ENCODE peak calls at places on chromosomes 7 and 10, in ten cellular contexts. One of them, this sample, is unnamed.
A peak's percentile ranks its signal among the peaks of the same experiment; 100 is the strongest.

GRCh38 chr7:134669845-134670373 is 23.3 kb downstream of the BPGM start:
- DNase-seq in nephron progenitor cell: no peak
- DNase-seq in mucosa of gallbladder: peak; percentile 60
- DNase-seq in HuH-7: no peak
- DNase-seq in NCI-H2171: no peak
- DNase-seq in GM23248: peak; percentile 85
- DNase-seq in SK-N-SH: peak; percentile 67
- DNase-seq in heart right ventricle: no peak
- DNase-seq in MCF 10A: peak; percentile 97
- DNase-seq in stimulated activated CD4-positive, alpha-beta T cell treated with anti-CD3 and anti-CD28 coated beads, TNF-alpha, amount 100 ng/mL, for 24 hours: peak; percentile 65
- DNase-seq in this sample: peak; percentile 98

GRCh38 chr7:25557379-25557916 is 329.2 kb upstream of the NPVF start:
- DNase-seq in heart right ventricle: no peak
- DNase-seq in GM23248: no peak
- DNase-seq in MCF 10A: no peak
- DNase-seq in HuH-7: no peak
- DNase-seq in NCI-H2171: no peak
- DNase-seq in nephron progenitor cell: no peak
- DNase-seq in SK-N-SH: no peak
- DNase-seq in stimulated activated CD4-positive, alpha-beta T cell treated with anti-CD3 and anti-CD28 coated beads, TNF-alpha, amount 100 ng/mL, for 24 hours: no peak
- DNase-seq in mucosa of gallbladder: no peak
- DNase-seq in this sample: no peak

GRCh38 chr7:42893341-42894242 is 18.3 kb downstream of the C7orf25 start:
- DNase-seq in HuH-7: no peak
- DNase-seq in nephron progenitor cell: no peak
- DNase-seq in MCF 10A: no peak
- DNase-seq in SK-N-SH: no peak
- DNase-seq in NCI-H2171: no peak
- DNase-seq in GM23248: no peak
- DNase-seq in stimulated activated CD4-positive, alpha-beta T cell treated with anti-CD3 and anti-CD28 coated beads, TNF-alpha, amount 100 ng/mL, for 24 hours: no peak
- DNase-seq in heart right ventricle: no peak
- DNase-seq in mucosa of gallbladder: no peak
- DNase-seq in this sample: no peak

GRCh38 chr7:100166317-100166940 is 2.0 kb downstream of the GAL3ST4 start:
- DNase-seq in GM23248: no peak
- DNase-seq in MCF 10A: no peak
- DNase-seq in SK-N-SH: peak; percentile 21
- DNase-seq in HuH-7: no peak
- DNase-seq in nephron progenitor cell: no peak
- DNase-seq in heart right ventricle: no peak
- DNase-seq in mucosa of gallbladder: no peak
- DNase-seq in NCI-H2171: no peak
- DNase-seq in stimulated activated CD4-positive, alpha-beta T cell treated with anti-CD3 and anti-CD28 coated beads, TNF-alpha, amount 100 ng/mL, for 24 hours: no peak
- DNase-seq in this sample: no peak

GRCh38 chr7:64651203-64651602 is 14.7 kb upstream of the ZNF107 start:
- DNase-seq in mucosa of gallbladder: no peak
- DNase-seq in HuH-7: no peak
- DNase-seq in SK-N-SH: no peak
- DNase-seq in GM23248: no peak
- DNase-seq in MCF 10A: no peak
- DNase-seq in NCI-H2171: no peak
- DNase-seq in heart right ventricle: no peak
- DNase-seq in nephron progenitor cell: no peak
- DNase-seq in stimulated activated CD4-positive, alpha-beta T cell treated with anti-CD3 and anti-CD28 coated beads, TNF-alpha, amount 100 ng/mL, for 24 hours: no peak
- DNase-seq in this sample: peak; percentile 48

GRCh38 chr10:26870766-26871165 is 10.0 kb upstream of the ABI1 start:
- DNase-seq in mucosa of gallbladder: no peak
- DNase-seq in stimulated activated CD4-positive, alpha-beta T cell treated with anti-CD3 and anti-CD28 coated beads, TNF-alpha, amount 100 ng/mL, for 24 hours: no peak
- DNase-seq in heart right ventricle: no peak
- DNase-seq in GM23248: no peak
- DNase-seq in SK-N-SH: no peak
- DNase-seq in MCF 10A: no peak
- DNase-seq in HuH-7: no peak
- DNase-seq in NCI-H2171: no peak
- DNase-seq in nephron progenitor cell: no peak
- DNase-seq in this sample: no peak

GRCh38 chr10:126904807-126905686 is at the start of gene DOCK1:
- DNase-seq in MCF 10A: peak; percentile 74
- DNase-seq in stimulated activated CD4-positive, alpha-beta T cell treated with anti-CD3 and anti-CD28 coated beads, TNF-alpha, amount 100 ng/mL, for 24 hours: peak; percentile 16
- DNase-seq in HuH-7: peak; percentile 81
- DNase-seq in GM23248: peak; percentile 91
- DNase-seq in SK-N-SH: peak; percentile 93
- DNase-seq in NCI-H2171: peak; percentile 49
- DNase-seq in mucosa of gallbladder: peak; percentile 65
- DNase-seq in heart right ventricle: peak; percentile 75
- DNase-seq in nephron progenitor cell: peak; percentile 74
- DNase-seq in this sample: peak; percentile 70

GRCh38 chr10:133004991-133005390 is 62.6 kb upstream of the CFAP46 start:
- DNase-seq in MCF 10A: no peak
- DNase-seq in GM23248: no peak
- DNase-seq in mucosa of gallbladder: no peak
- DNase-seq in stimulated activated CD4-positive, alpha-beta T cell treated with anti-CD3 and anti-CD28 coated beads, TNF-alpha, amount 100 ng/mL, for 24 hours: no peak
- DNase-seq in SK-N-SH: no peak
- DNase-seq in NCI-H2171: no peak
- DNase-seq in HuH-7: no peak
- DNase-seq in nephron progenitor cell: no peak
- DNase-seq in heart right ventricle: no peak
- DNase-seq in this sample: no peak

GRCh38 chr7:82593780-82594179 is 150.2 kb upstream of the CACNA2D1 start:
- DNase-seq in stimulated activated CD4-positive, alpha-beta T cell treated with anti-CD3 and anti-CD28 coated beads, TNF-alpha, amount 100 ng/mL, for 24 hours: no peak
- DNase-seq in NCI-H2171: peak; percentile 82
- DNase-seq in SK-N-SH: no peak
- DNase-seq in heart right ventricle: no peak
- DNase-seq in GM23248: no peak
- DNase-seq in nephron progenitor cell: no peak
- DNase-seq in HuH-7: no peak
- DNase-seq in mucosa of gallbladder: no peak
- DNase-seq in MCF 10A: no peak
- DNase-seq in this sample: peak; percentile 79

GRCh38 chr7:159030490-159031134 is 114.1 kb downstream of the VIPR2 start:
- DNase-seq in stimulated activated CD4-positive, alpha-beta T cell treated with anti-CD3 and anti-CD28 coated beads, TNF-alpha, amount 100 ng/mL, for 24 hours: peak; percentile 12
- DNase-seq in heart right ventricle: peak; percentile 60
- DNase-seq in MCF 10A: peak; percentile 29
- DNase-seq in NCI-H2171: peak; percentile 32
- DNase-seq in GM23248: peak; percentile 7
- DNase-seq in SK-N-SH: peak; percentile 97
- DNase-seq in mucosa of gallbladder: peak; percentile 27
- DNase-seq in nephron progenitor cell: peak; percentile 80
- DNase-seq in HuH-7: peak; percentile 88
- DNase-seq in this sample: no peak

GRCh38 chr7:40987571-40987970 is 715.3 kb downstream of the INHBA start:
- DNase-seq in nephron progenitor cell: no peak
- DNase-seq in NCI-H2171: no peak
- DNase-seq in stimulated activated CD4-positive, alpha-beta T cell treated with anti-CD3 and anti-CD28 coated beads, TNF-alpha, amount 100 ng/mL, for 24 hours: no peak
- DNase-seq in GM23248: no peak
- DNase-seq in HuH-7: no peak
- DNase-seq in heart right ventricle: no peak
- DNase-seq in SK-N-SH: no peak
- DNase-seq in MCF 10A: no peak
- DNase-seq in mucosa of gallbladder: no peak
- DNase-seq in this sample: no peak

GRCh38 chr10:75238182-75239180 is 2.7 kb upstream of the COMTD1 start:
- DNase-seq in nephron progenitor cell: no peak
- DNase-seq in HuH-7: no peak
- DNase-seq in SK-N-SH: peak; percentile 66
- DNase-seq in heart right ventricle: no peak
- DNase-seq in NCI-H2171: no peak
- DNase-seq in MCF 10A: no peak
- DNase-seq in stimulated activated CD4-positive, alpha-beta T cell treated with anti-CD3 and anti-CD28 coated beads, TNF-alpha, amount 100 ng/mL, for 24 hours: no peak
- DNase-seq in mucosa of gallbladder: no peak
- DNase-seq in GM23248: no peak
- DNase-seq in this sample: no peak

GRCh38 chr10:130251766-130252165 is 115.6 kb downstream of the GLRX3 start:
- DNase-seq in GM23248: no peak
- DNase-seq in heart right ventricle: no peak
- DNase-seq in stimulated activated CD4-positive, alpha-beta T cell treated with anti-CD3 and anti-CD28 coated beads, TNF-alpha, amount 100 ng/mL, for 24 hours: no peak
- DNase-seq in mucosa of gallbladder: no peak
- DNase-seq in nephron progenitor cell: no peak
- DNase-seq in MCF 10A: no peak
- DNase-seq in NCI-H2171: no peak
- DNase-seq in HuH-7: no peak
- DNase-seq in SK-N-SH: no peak
- DNase-seq in this sample: no peak

GRCh38 chr10:76582536-76582935 is 1055.1 kb downstream of the KCNMA1 start:
- DNase-seq in GM23248: peak; percentile 20
- DNase-seq in mucosa of gallbladder: no peak
- DNase-seq in nephron progenitor cell: no peak
- DNase-seq in MCF 10A: no peak
- DNase-seq in heart right ventricle: no peak
- DNase-seq in NCI-H2171: no peak
- DNase-seq in SK-N-SH: no peak
- DNase-seq in HuH-7: no peak
- DNase-seq in stimulated activated CD4-positive, alpha-beta T cell treated with anti-CD3 and anti-CD28 coated beads, TNF-alpha, amount 100 ng/mL, for 24 hours: no peak
- DNase-seq in this sample: no peak

GRCh38 chr7:22596763-22597434 is 96.9 kb upstream of the STEAP1B start:
- DNase-seq in NCI-H2171: no peak
- DNase-seq in heart right ventricle: no peak
- DNase-seq in SK-N-SH: no peak
- DNase-seq in mucosa of gallbladder: no peak
- DNase-seq in HuH-7: no peak
- DNase-seq in MCF 10A: no peak
- DNase-seq in GM23248: no peak
- DNase-seq in nephron progenitor cell: no peak
- DNase-seq in stimulated activated CD4-positive, alpha-beta T cell treated with anti-CD3 and anti-CD28 coated beads, TNF-alpha, amount 100 ng/mL, for 24 hours: no peak
- DNase-seq in this sample: no peak

GRCh38 chr7:86793129-86793528 is 149.4 kb downstream of the GRM3 start:
- DNase-seq in NCI-H2171: no peak
- DNase-seq in nephron progenitor cell: no peak
- DNase-seq in HuH-7: no peak
- DNase-seq in GM23248: no peak
- DNase-seq in mucosa of gallbladder: no peak
- DNase-seq in heart right ventricle: no peak
- DNase-seq in SK-N-SH: no peak
- DNase-seq in stimulated activated CD4-positive, alpha-beta T cell treated with anti-CD3 and anti-CD28 coated beads, TNF-alpha, amount 100 ng/mL, for 24 hours: no peak
- DNase-seq in MCF 10A: no peak
- DNase-seq in this sample: no peak

GRCh38 chr10:5157501-5157900 is 27.4 kb downstream of the AKR1C8 start:
- DNase-seq in NCI-H2171: no peak
- DNase-seq in nephron progenitor cell: no peak
- DNase-seq in heart right ventricle: no peak
- DNase-seq in HuH-7: no peak
- DNase-seq in mucosa of gallbladder: no peak
- DNase-seq in stimulated activated CD4-positive, alpha-beta T cell treated with anti-CD3 and anti-CD28 coated beads, TNF-alpha, amount 100 ng/mL, for 24 hours: no peak
- DNase-seq in GM23248: no peak
- DNase-seq in MCF 10A: no peak
- DNase-seq in SK-N-SH: no peak
- DNase-seq in this sample: no peak

GRCh38 chr7:124992881-124993562 is 63.4 kb upstream of the POT1 start:
- DNase-seq in stimulated activated CD4-positive, alpha-beta T cell treated with anti-CD3 and anti-CD28 coated beads, TNF-alpha, amount 100 ng/mL, for 24 hours: no peak
- DNase-seq in HuH-7: no peak
- DNase-seq in NCI-H2171: no peak
- DNase-seq in GM23248: peak; percentile 89
- DNase-seq in mucosa of gallbladder: no peak
- DNase-seq in heart right ventricle: no peak
- DNase-seq in nephron progenitor cell: no peak
- DNase-seq in MCF 10A: peak; percentile 73
- DNase-seq in SK-N-SH: no peak
- DNase-seq in this sample: peak; percentile 71

GRCh38 chr10:53358536-53358935 is 586.0 kb upstream of the MBL2 start:
- DNase-seq in mucosa of gallbladder: no peak
- DNase-seq in nephron progenitor cell: no peak
- DNase-seq in MCF 10A: no peak
- DNase-seq in NCI-H2171: no peak
- DNase-seq in stimulated activated CD4-positive, alpha-beta T cell treated with anti-CD3 and anti-CD28 coated beads, TNF-alpha, amount 100 ng/mL, for 24 hours: no peak
- DNase-seq in HuH-7: no peak
- DNase-seq in GM23248: no peak
- DNase-seq in SK-N-SH: no peak
- DNase-seq in heart right ventricle: no peak
- DNase-seq in this sample: no peak

GRCh38 chr7:38796636-38797501 is 112.1 kb downstream of the VPS41 start:
- DNase-seq in GM23248: peak; percentile 66
- DNase-seq in nephron progenitor cell: peak; percentile 66
- DNase-seq in MCF 10A: peak; percentile 64
- DNase-seq in NCI-H2171: peak; percentile 65
- DNase-seq in mucosa of gallbladder: peak; percentile 65
- DNase-seq in stimulated activated CD4-positive, alpha-beta T cell treated with anti-CD3 and anti-CD28 coated beads, TNF-alpha, amount 100 ng/mL, for 24 hours: peak; percentile 18
- DNase-seq in heart right ventricle: peak; percentile 45
- DNase-seq in HuH-7: peak; percentile 15
- DNase-seq in SK-N-SH: peak; percentile 41
- DNase-seq in this sample: peak; percentile 39

GRCh38 chr10:17199351-17199804 is 2.1 kb downstream of the TRDMT1 start:
- DNase-seq in SK-N-SH: peak; percentile 39
- DNase-seq in stimulated activated CD4-positive, alpha-beta T cell treated with anti-CD3 and anti-CD28 coated beads, TNF-alpha, amount 100 ng/mL, for 24 hours: no peak
- DNase-seq in MCF 10A: peak; percentile 40
- DNase-seq in mucosa of gallbladder: no peak
- DNase-seq in NCI-H2171: no peak
- DNase-seq in GM23248: peak; percentile 74
- DNase-seq in heart right ventricle: no peak
- DNase-seq in nephron progenitor cell: no peak
- DNase-seq in HuH-7: no peak
- DNase-seq in this sample: peak; percentile 39

GRCh38 chr7:93194368-93194767 is 31.9 kb downstream of the HEPACAM2 start:
- DNase-seq in heart right ventricle: no peak
- DNase-seq in NCI-H2171: no peak
- DNase-seq in nephron progenitor cell: no peak
- DNase-seq in HuH-7: no peak
- DNase-seq in mucosa of gallbladder: no peak
- DNase-seq in GM23248: peak; percentile 68
- DNase-seq in SK-N-SH: no peak
- DNase-seq in MCF 10A: peak; percentile 21
- DNase-seq in stimulated activated CD4-positive, alpha-beta T cell treated with anti-CD3 and anti-CD28 coated beads, TNF-alpha, amount 100 ng/mL, for 24 hours: no peak
- DNase-seq in this sample: peak; percentile 59

GRCh38 chr7:66558660-66559465 is 69.8 kb upstream of the KCTD7 start:
- DNase-seq in HuH-7: peak; percentile 53
- DNase-seq in NCI-H2171: no peak
- DNase-seq in SK-N-SH: peak; percentile 46
- DNase-seq in mucosa of gallbladder: no peak
- DNase-seq in nephron progenitor cell: no peak
- DNase-seq in heart right ventricle: no peak
- DNase-seq in MCF 10A: no peak
- DNase-seq in stimulated activated CD4-positive, alpha-beta T cell treated with anti-CD3 and anti-CD28 coated beads, TNF-alpha, amount 100 ng/mL, for 24 hours: no peak
- DNase-seq in GM23248: peak; percentile 43
- DNase-seq in this sample: no peak

GRCh38 chr7:43872401-43873165 is 3.3 kb upstream of the MRPS24 start:
- DNase-seq in SK-N-SH: peak; percentile 54
- DNase-seq in MCF 10A: peak; percentile 84
- DNase-seq in mucosa of gallbladder: no peak
- DNase-seq in NCI-H2171: no peak
- DNase-seq in GM23248: peak; percentile 98
- DNase-seq in stimulated activated CD4-positive, alpha-beta T cell treated with anti-CD3 and anti-CD28 coated beads, TNF-alpha, amount 100 ng/mL, for 24 hours: no peak
- DNase-seq in heart right ventricle: no peak
- DNase-seq in HuH-7: no peak
- DNase-seq in nephron progenitor cell: no peak
- DNase-seq in this sample: peak; percentile 81

GRCh38 chr10:49320191-49320590 is 21.2 kb downstream of the C10orf71 start:
- DNase-seq in NCI-H2171: no peak
- DNase-seq in MCF 10A: no peak
- DNase-seq in mucosa of gallbladder: no peak
- DNase-seq in stimulated activated CD4-positive, alpha-beta T cell treated with anti-CD3 and anti-CD28 coated beads, TNF-alpha, amount 100 ng/mL, for 24 hours: no peak
- DNase-seq in nephron progenitor cell: no peak
- DNase-seq in GM23248: no peak
- DNase-seq in heart right ventricle: no peak
- DNase-seq in SK-N-SH: no peak
- DNase-seq in HuH-7: no peak
- DNase-seq in this sample: no peak

GRCh38 chr7:38463277-38464224 is 167.6 kb downstream of the AMPH start:
- DNase-seq in GM23248: peak; percentile 66
- DNase-seq in mucosa of gallbladder: peak; percentile 23
- DNase-seq in NCI-H2171: peak; percentile 17
- DNase-seq in heart right ventricle: peak; percentile 14
- DNase-seq in SK-N-SH: no peak
- DNase-seq in HuH-7: no peak
- DNase-seq in stimulated activated CD4-positive, alpha-beta T cell treated with anti-CD3 and anti-CD28 coated beads, TNF-alpha, amount 100 ng/mL, for 24 hours: peak; percentile 86
- DNase-seq in MCF 10A: peak; percentile 73
- DNase-seq in nephron progenitor cell: no peak
- DNase-seq in this sample: peak; percentile 19

GRCh38 chr7:17680943-17681351 is 259.3 kb downstream of the SNX13 start:
- DNase-seq in HuH-7: no peak
- DNase-seq in mucosa of gallbladder: no peak
- DNase-seq in GM23248: peak; percentile 65
- DNase-seq in SK-N-SH: no peak
- DNase-seq in stimulated activated CD4-positive, alpha-beta T cell treated with anti-CD3 and anti-CD28 coated beads, TNF-alpha, amount 100 ng/mL, for 24 hours: no peak
- DNase-seq in nephron progenitor cell: no peak
- DNase-seq in NCI-H2171: peak; percentile 9
- DNase-seq in MCF 10A: peak; percentile 41
- DNase-seq in heart right ventricle: no peak
- DNase-seq in this sample: peak; percentile 61

GRCh38 chr7:29574659-29575058 is 11.0 kb downstream of the PRR15 start:
- DNase-seq in MCF 10A: no peak
- DNase-seq in nephron progenitor cell: no peak
- DNase-seq in mucosa of gallbladder: no peak
- DNase-seq in SK-N-SH: no peak
- DNase-seq in GM23248: no peak
- DNase-seq in HuH-7: no peak
- DNase-seq in heart right ventricle: no peak
- DNase-seq in stimulated activated CD4-positive, alpha-beta T cell treated with anti-CD3 and anti-CD28 coated beads, TNF-alpha, amount 100 ng/mL, for 24 hours: no peak
- DNase-seq in NCI-H2171: no peak
- DNase-seq in this sample: no peak